ENCODE peak calls at places on chromosomes 12 and 14, in four cellular contexts. K is Right ventricle myocardium inferior, S is HAP-1, O is astrocyte of the spinal cord. D is an unnamed sample.
A peak's percentile ranks its signal among the peaks of the same experiment; 100 is the strongest.

GRCh38 chr14:102949062-102949800 is 26.8 kb downstream of the AMN start:
- DNase-seq in O (no peak), K (no peak), S (no peak), D (no peak)

GRCh38 chr12:95269892-95270291 is 52.3 kb downstream of the VEZT start:
- DNase-seq in S (no peak), O (no peak), K (no peak), D (no peak)

GRCh38 chr12:104566244-104566993 is 109.7 kb downstream of the CHST11 start:
- DNase-seq in O (no peak), K (no peak), S (no peak), D (no peak)

GRCh38 chr14:45610303-45610702 is 357.3 kb upstream of the MIS18BP1 start:
- DNase-seq in K (no peak), S (peak; percentile 15), O (peak; percentile 26), D (peak; percentile 17)

GRCh38 chr14:104749111-104749649 is 3.8 kb upstream of the SIVA1 start:
- DNase-seq in S (no peak), K (peak; percentile 62), O (peak; percentile 26), D (no peak)

GRCh38 chr12:99984271-99985128 is at the start of gene ANKS1B:
- DNase-seq in K (peak; percentile 68), O (peak; percentile 15), S (peak; percentile 80), D (peak; percentile 63)

GRCh38 chr12:11743333-11743732 is 93.9 kb downstream of the ETV6 start:
- DNase-seq in O (no peak), K (no peak), S (no peak), D (no peak)

GRCh38 chr12:102833687-102834435 is 83.2 kb downstream of the PAH start:
- DNase-seq in S (peak; percentile 32), O (no peak), K (no peak), D (peak; percentile 66)

GRCh38 chr12:94435511-94435927 is 24.1 kb downstream of the CEP83 start:
- DNase-seq in O (no peak), S (no peak), K (no peak), D (no peak)

GRCh38 chr14:99320105-99320572 is 48.1 kb upstream of the BCL11B start:
- DNase-seq in O (peak; percentile 6), S (peak; percentile 88), K (no peak), D (peak; percentile 53)

GRCh38 chr12:116996648-116997047 is 85.9 kb downstream of the FBXW8 start:
- DNase-seq in O (no peak), S (no peak), K (no peak), D (no peak)

GRCh38 chr14:94598816-94599655 is 13.2 kb upstream of the SERPINA3 start:
- DNase-seq in S (peak; percentile 10), K (no peak), O (peak; percentile 99), D (no peak)

GRCh38 chr12:31011746-31012567 is 61.7 kb upstream of the DDX11 start:
- DNase-seq in K (no peak), S (no peak), O (no peak), D (no peak)

GRCh38 chr12:89707623-89707991 is 1.0 kb downstream of the ATP2B1 start:
- DNase-seq in K (peak; percentile 65), S (peak; percentile 53), O (no peak), D (peak; percentile 38)

GRCh38 chr12:3770891-3771290 is 18.0 kb upstream of the CRACR2A start:
- DNase-seq in S (no peak), K (no peak), O (peak; percentile 76), D (no peak)

GRCh38 chr12:51335931-51336330 is 10.5 kb downstream of the CELA1 start:
- DNase-seq in S (no peak), K (no peak), O (no peak), D (no peak)

GRCh38 chr14:49898485-49898884 is 5.6 kb downstream of the ARF6 start:
- DNase-seq in O (no peak), S (no peak), K (no peak), D (no peak)

GRCh38 chr12:100249936-100250335 is 16.9 kb downstream of the DEPDC4 start:
- DNase-seq in K (no peak), O (no peak), S (no peak), D (no peak)

GRCh38 chr12:125249932-125250331 is 184.7 kb downstream of the AACS start:
- DNase-seq in O (no peak), K (no peak), S (no peak), D (no peak)